ENCODE peak calls at places on chromosome 17, in seven cellular contexts. One of them, this sample, is unnamed. For H3K4me1, the result is how much of the 10 kb centered on the place peaks cover.

GRCh38 chr17:74379495-74380085 is 12.3 kb downstream of the GPR142 start:
- DNase-seq in neural progenitor cell: peak
- DNase-seq in A549: peak
- DNase-seq in CD8-positive, alpha-beta memory T cell: peak
- DNase-seq in prostate gland: peak
- DNase-seq in HCT116: peak
- DNase-seq in lower lobe of right lung: peak
- DNase-seq in this sample: peak

GRCh38 chr17:60087882-60088669 is 9.4 kb upstream of the HEATR6 start:
- DNase-seq in neural progenitor cell: no peak
- DNase-seq in A549: peak
- DNase-seq in CD8-positive, alpha-beta memory T cell: no peak
- DNase-seq in prostate gland: no peak
- DNase-seq in HCT116: no peak
- DNase-seq in lower lobe of right lung: no peak
- DNase-seq in this sample: no peak

GRCh38 chr17:65514541-65514940 is 46.9 kb downstream of the AXIN2 start:
- DNase-seq in neural progenitor cell: no peak
- DNase-seq in A549: no peak
- DNase-seq in CD8-positive, alpha-beta memory T cell: no peak
- DNase-seq in prostate gland: no peak
- DNase-seq in HCT116: no peak
- DNase-seq in lower lobe of right lung: no peak
- DNase-seq in this sample: no peak

GRCh38 chr17:36657763-36658490 is 56.5 kb downstream of the MRM1 start:
- DNase-seq in neural progenitor cell: peak
- DNase-seq in A549: peak
- DNase-seq in CD8-positive, alpha-beta memory T cell: no peak
- DNase-seq in prostate gland: no peak
- DNase-seq in HCT116: no peak
- DNase-seq in lower lobe of right lung: no peak
- DNase-seq in this sample: no peak

GRCh38 chr17:18992454-18993130 is 12.0 kb downstream of the FAM83G start:
- DNase-seq in neural progenitor cell: no peak
- DNase-seq in A549: no peak
- DNase-seq in CD8-positive, alpha-beta memory T cell: peak
- DNase-seq in prostate gland: no peak
- DNase-seq in HCT116: no peak
- DNase-seq in lower lobe of right lung: peak
- DNase-seq in this sample: no peak

GRCh38 chr17:20210614-20211013 is 201.5 kb downstream of the SPECC1 start:
- DNase-seq in neural progenitor cell: no peak
- DNase-seq in A549: no peak
- DNase-seq in CD8-positive, alpha-beta memory T cell: no peak
- DNase-seq in prostate gland: no peak
- DNase-seq in HCT116: no peak
- DNase-seq in lower lobe of right lung: no peak
- DNase-seq in this sample: no peak

GRCh38 chr17:82545071-82545462 is 25.5 kb downstream of the FOXK2 start:
- DNase-seq in neural progenitor cell: no peak
- DNase-seq in A549: no peak
- DNase-seq in CD8-positive, alpha-beta memory T cell: no peak
- DNase-seq in prostate gland: no peak
- DNase-seq in HCT116: no peak
- DNase-seq in lower lobe of right lung: no peak
- DNase-seq in this sample: no peak

GRCh38 chr17:354651-355556 is 2.3 kb upstream of the RPH3AL start:
- DNase-seq in neural progenitor cell: no peak
- DNase-seq in A549: peak
- DNase-seq in CD8-positive, alpha-beta memory T cell: no peak
- DNase-seq in prostate gland: no peak
- DNase-seq in HCT116: no peak
- DNase-seq in lower lobe of right lung: no peak
- DNase-seq in this sample: no peak

GRCh38 chr17:32756696-32757095 is 120.2 kb downstream of the MYO1D start:
- DNase-seq in neural progenitor cell: no peak
- DNase-seq in A549: no peak
- DNase-seq in CD8-positive, alpha-beta memory T cell: no peak
- DNase-seq in prostate gland: no peak
- DNase-seq in HCT116: no peak
- DNase-seq in lower lobe of right lung: no peak
- DNase-seq in this sample: no peak

GRCh38 chr17:67558740-67559380 is 158.9 kb upstream of the NOL11 start:
- DNase-seq in neural progenitor cell: no peak
- DNase-seq in A549: no peak
- DNase-seq in CD8-positive, alpha-beta memory T cell: no peak
- DNase-seq in prostate gland: no peak
- DNase-seq in HCT116: no peak
- DNase-seq in lower lobe of right lung: no peak
- DNase-seq in this sample: no peak

GRCh38 chr17:3594056-3594810 is 15.0 kb downstream of the TRPV1 start:
- DNase-seq in neural progenitor cell: no peak
- DNase-seq in A549: no peak
- DNase-seq in CD8-positive, alpha-beta memory T cell: no peak
- DNase-seq in prostate gland: no peak
- DNase-seq in HCT116: no peak
- DNase-seq in lower lobe of right lung: no peak
- DNase-seq in this sample: no peak

GRCh38 chr17:37147301-37147812 is 198.6 kb downstream of the AATF start:
- DNase-seq in neural progenitor cell: no peak
- DNase-seq in A549: peak
- DNase-seq in CD8-positive, alpha-beta memory T cell: no peak
- DNase-seq in prostate gland: peak
- DNase-seq in HCT116: no peak
- DNase-seq in lower lobe of right lung: no peak
- DNase-seq in this sample: no peak

GRCh38 chr17:7436556-7437368 is 1.5 kb downstream of the TMEM102 start:
- DNase-seq in neural progenitor cell: peak
- DNase-seq in A549: peak
- DNase-seq in CD8-positive, alpha-beta memory T cell: peak
- DNase-seq in prostate gland: peak
- DNase-seq in HCT116: peak
- DNase-seq in lower lobe of right lung: peak
- DNase-seq in this sample: peak

GRCh38 chr17:64683791-64684190 is 21.7 kb upstream of the SMURF2 start:
- DNase-seq in neural progenitor cell: no peak
- DNase-seq in A549: no peak
- DNase-seq in CD8-positive, alpha-beta memory T cell: no peak
- DNase-seq in prostate gland: no peak
- DNase-seq in HCT116: no peak
- DNase-seq in lower lobe of right lung: no peak
- DNase-seq in this sample: no peak

GRCh38 chr17:58120195-58120822 is 27.9 kb upstream of the OR4D1 start:
- DNase-seq in neural progenitor cell: peak
- DNase-seq in A549: peak
- DNase-seq in CD8-positive, alpha-beta memory T cell: peak
- DNase-seq in prostate gland: peak
- DNase-seq in HCT116: peak
- DNase-seq in lower lobe of right lung: no peak
- DNase-seq in this sample: peak

GRCh38 chr17:1232786-1233185 is 37.5 kb upstream of the BHLHA9 start:
- DNase-seq in neural progenitor cell: no peak
- DNase-seq in A549: peak
- DNase-seq in CD8-positive, alpha-beta memory T cell: no peak
- DNase-seq in prostate gland: no peak
- DNase-seq in HCT116: no peak
- DNase-seq in lower lobe of right lung: no peak
- DNase-seq in this sample: no peak

GRCh38 chr17:19363460-19364035 is 1.0 kb upstream of the B9D1 start:
- DNase-seq in neural progenitor cell: no peak
- DNase-seq in A549: no peak
- DNase-seq in CD8-positive, alpha-beta memory T cell: no peak
- DNase-seq in prostate gland: no peak
- DNase-seq in HCT116: no peak
- DNase-seq in lower lobe of right lung: no peak
- DNase-seq in this sample: no peak

GRCh38 chr17:47952181-47953021 is 5.3 kb downstream of the PRR15L start:
- DNase-seq in neural progenitor cell: no peak
- DNase-seq in A549: no peak
- DNase-seq in CD8-positive, alpha-beta memory T cell: no peak
- DNase-seq in prostate gland: no peak
- DNase-seq in HCT116: no peak
- DNase-seq in lower lobe of right lung: no peak
- DNase-seq in this sample: no peak
- H3K4me1 ChIP-seq in neural progenitor cell: under half
- H3K4me1 ChIP-seq in A549: half or more
- H3K4me1 ChIP-seq in CD8-positive, alpha-beta memory T cell: under half
- H3K4me1 ChIP-seq in prostate gland: under half
- H3K4me1 ChIP-seq in HCT116: under half
- H3K4me1 ChIP-seq in lower lobe of right lung: half or more
- H3K4me1 ChIP-seq in this sample: under half

GRCh38 chr17:78342438-78343098 is 17.3 kb downstream of the SOCS3 start:
- DNase-seq in neural progenitor cell: no peak
- DNase-seq in A549: peak
- DNase-seq in CD8-positive, alpha-beta memory T cell: no peak
- DNase-seq in prostate gland: no peak
- DNase-seq in HCT116: peak
- DNase-seq in lower lobe of right lung: peak
- DNase-seq in this sample: no peak

GRCh38 chr17:78344666-78345065 is 15.2 kb downstream of the SOCS3 start:
- DNase-seq in neural progenitor cell: no peak
- DNase-seq in A549: no peak
- DNase-seq in CD8-positive, alpha-beta memory T cell: no peak
- DNase-seq in prostate gland: no peak
- DNase-seq in HCT116: no peak
- DNase-seq in lower lobe of right lung: no peak
- DNase-seq in this sample: no peak

GRCh38 chr17:78345172-78345571 is 14.7 kb downstream of the SOCS3 start:
- DNase-seq in neural progenitor cell: no peak
- DNase-seq in A549: no peak
- DNase-seq in CD8-positive, alpha-beta memory T cell: no peak
- DNase-seq in prostate gland: no peak
- DNase-seq in HCT116: no peak
- DNase-seq in lower lobe of right lung: no peak
- DNase-seq in this sample: no peak

GRCh38 chr17:78343099-78343432 is 16.8 kb downstream of the SOCS3 start:
- DNase-seq in neural progenitor cell: no peak
- DNase-seq in A549: no peak
- DNase-seq in CD8-positive, alpha-beta memory T cell: no peak
- DNase-seq in prostate gland: no peak
- DNase-seq in HCT116: peak
- DNase-seq in lower lobe of right lung: peak
- DNase-seq in this sample: no peak

GRCh38 chr17:78343433-78344201 is 16.3 kb downstream of the SOCS3 start:
- DNase-seq in neural progenitor cell: no peak
- DNase-seq in A549: no peak
- DNase-seq in CD8-positive, alpha-beta memory T cell: peak
- DNase-seq in prostate gland: no peak
- DNase-seq in HCT116: no peak
- DNase-seq in lower lobe of right lung: peak
- DNase-seq in this sample: no peak
- H3K4me1 ChIP-seq in neural progenitor cell: under half
- H3K4me1 ChIP-seq in A549: half or more
- H3K4me1 ChIP-seq in CD8-positive, alpha-beta memory T cell: half or more
- H3K4me1 ChIP-seq in prostate gland: under half
- H3K4me1 ChIP-seq in HCT116: under half
- H3K4me1 ChIP-seq in lower lobe of right lung: half or more
- H3K4me1 ChIP-seq in this sample: under half

GRCh38 chr17:42740699-42741098 is 4.1 kb downstream of the EZH1 start:
- DNase-seq in neural progenitor cell: no peak
- DNase-seq in A549: no peak
- DNase-seq in CD8-positive, alpha-beta memory T cell: no peak
- DNase-seq in prostate gland: no peak
- DNase-seq in HCT116: no peak
- DNase-seq in lower lobe of right lung: no peak
- DNase-seq in this sample: no peak
- H3K4me1 ChIP-seq in neural progenitor cell: under half
- H3K4me1 ChIP-seq in A549: under half
- H3K4me1 ChIP-seq in CD8-positive, alpha-beta memory T cell: under half
- H3K4me1 ChIP-seq in prostate gland: under half
- H3K4me1 ChIP-seq in HCT116: under half
- H3K4me1 ChIP-seq in lower lobe of right lung: under half
- H3K4me1 ChIP-seq in this sample: under half

GRCh38 chr17:8755590-8756255 is 2.6 kb downstream of the SPDYE4 start:
- DNase-seq in neural progenitor cell: no peak
- DNase-seq in A549: no peak
- DNase-seq in CD8-positive, alpha-beta memory T cell: no peak
- DNase-seq in prostate gland: no peak
- DNase-seq in HCT116: no peak
- DNase-seq in lower lobe of right lung: no peak
- DNase-seq in this sample: no peak

GRCh38 chr17:8753136-8753975 is 5.0 kb downstream of the SPDYE4 start:
- DNase-seq in neural progenitor cell: no peak
- DNase-seq in A549: no peak
- DNase-seq in CD8-positive, alpha-beta memory T cell: no peak
- DNase-seq in prostate gland: no peak
- DNase-seq in HCT116: no peak
- DNase-seq in lower lobe of right lung: no peak
- DNase-seq in this sample: no peak

GRCh38 chr17:8753976-8754440 is 4.3 kb downstream of the SPDYE4 start:
- DNase-seq in neural progenitor cell: no peak
- DNase-seq in A549: peak
- DNase-seq in CD8-positive, alpha-beta memory T cell: no peak
- DNase-seq in prostate gland: no peak
- DNase-seq in HCT116: peak
- DNase-seq in lower lobe of right lung: no peak
- DNase-seq in this sample: no peak

GRCh38 chr17:8757189-8757588 is 1.2 kb downstream of the SPDYE4 start:
- DNase-seq in neural progenitor cell: no peak
- DNase-seq in A549: no peak
- DNase-seq in CD8-positive, alpha-beta memory T cell: no peak
- DNase-seq in prostate gland: no peak
- DNase-seq in HCT116: no peak
- DNase-seq in lower lobe of right lung: no peak
- DNase-seq in this sample: no peak

DNA sequence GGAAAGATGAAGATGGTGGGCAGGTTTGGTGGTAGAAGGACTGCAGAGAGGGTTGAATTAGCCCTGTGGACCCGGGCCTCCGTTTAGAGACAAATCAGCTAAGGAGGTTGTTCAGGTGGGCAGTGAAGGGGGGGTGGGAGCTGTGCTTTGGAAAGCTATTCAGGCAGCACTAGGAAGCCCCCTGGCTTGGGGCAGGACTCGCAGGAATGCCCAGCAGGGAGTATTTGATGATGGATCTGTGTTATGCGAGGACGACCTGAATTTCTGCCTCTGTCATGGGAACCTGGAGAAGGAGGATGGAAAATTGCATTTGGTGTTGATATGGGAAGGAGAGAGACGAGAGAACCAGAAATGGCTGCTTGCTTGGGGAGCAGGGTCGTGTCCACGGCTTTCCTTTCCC is 3.5 kb downstream of the SPDYE4 start:
- DNase-seq in neural progenitor cell: no peak
- DNase-seq in A549: no peak
- DNase-seq in CD8-positive, alpha-beta memory T cell: no peak
- DNase-seq in prostate gland: no peak
- DNase-seq in HCT116: no peak
- DNase-seq in lower lobe of right lung: no peak
- DNase-seq in this sample: no peak
- H3K4me1 ChIP-seq in neural progenitor cell: under half
- H3K4me1 ChIP-seq in A549: under half
- H3K4me1 ChIP-seq in CD8-positive, alpha-beta memory T cell: under half
- H3K4me1 ChIP-seq in prostate gland: under half
- H3K4me1 ChIP-seq in HCT116: under half
- H3K4me1 ChIP-seq in lower lobe of right lung: under half
- H3K4me1 ChIP-seq in this sample: under half

GRCh38 chr17:78787444-78787843 is 5.4 kb upstream of the CYTH1 start:
- DNase-seq in neural progenitor cell: no peak
- DNase-seq in A549: peak
- DNase-seq in CD8-positive, alpha-beta memory T cell: no peak
- DNase-seq in prostate gland: no peak
- DNase-seq in HCT116: no peak
- DNase-seq in lower lobe of right lung: no peak
- DNase-seq in this sample: no peak
- H3K4me1 ChIP-seq in neural progenitor cell: under half
- H3K4me1 ChIP-seq in A549: under half
- H3K4me1 ChIP-seq in CD8-positive, alpha-beta memory T cell: half or more
- H3K4me1 ChIP-seq in prostate gland: under half
- H3K4me1 ChIP-seq in HCT116: under half
- H3K4me1 ChIP-seq in lower lobe of right lung: half or more
- H3K4me1 ChIP-seq in this sample: under half

GRCh38 chr17:81091774-81092517 is 57.0 kb downstream of the BAIAP2 start:
- DNase-seq in neural progenitor cell: no peak
- DNase-seq in A549: no peak
- DNase-seq in CD8-positive, alpha-beta memory T cell: no peak
- DNase-seq in prostate gland: no peak
- DNase-seq in HCT116: no peak
- DNase-seq in lower lobe of right lung: no peak
- DNase-seq in this sample: no peak
- H3K4me1 ChIP-seq in neural progenitor cell: under half
- H3K4me1 ChIP-seq in A549: half or more
- H3K4me1 ChIP-seq in CD8-positive, alpha-beta memory T cell: under half
- H3K4me1 ChIP-seq in prostate gland: under half
- H3K4me1 ChIP-seq in HCT116: half or more
- H3K4me1 ChIP-seq in lower lobe of right lung: half or more
- H3K4me1 ChIP-seq in this sample: under half